ENCODE peak calls at places on chromosomes 11 and 22, in five cellular contexts. One of them, this sample, is unnamed.

GRCh38 chr11:70103256-70103975 is 25.3 kb downstream of the ANO1 start:
- DNase-seq in GM12878: no peak
- DNase-seq in K562: no peak
- DNase-seq in endothelial cell of umbilical vein: no peak
- DNase-seq in A549: no peak
- DNase-seq in this sample: no peak

GRCh38 chr22:19109198-19110063 is 12.8 kb downstream of the DGCR2 start:
- DNase-seq in endothelial cell of umbilical vein: peak
- DNase-seq in K562: peak
- DNase-seq in GM12878: peak
- DNase-seq in A549: no peak
- DNase-seq in this sample: peak

GRCh38 chr22:39913886-39914285 is 13.0 kb downstream of the GRAP2 start:
- DNase-seq in K562: no peak
- DNase-seq in A549: no peak
- DNase-seq in GM12878: no peak
- DNase-seq in endothelial cell of umbilical vein: no peak
- DNase-seq in this sample: no peak

GRCh38 chr11:83971063-83971462 is 684.9 kb upstream of the CCDC90B start:
- DNase-seq in endothelial cell of umbilical vein: no peak
- DNase-seq in K562: no peak
- DNase-seq in A549: no peak
- DNase-seq in GM12878: peak
- DNase-seq in this sample: no peak

GRCh38 chr11:772429-773390 is 4.6 kb downstream of the GATD1 start:
- DNase-seq in GM12878: no peak
- DNase-seq in endothelial cell of umbilical vein: no peak
- DNase-seq in K562: no peak
- DNase-seq in A549: no peak
- DNase-seq in this sample: no peak

GRCh38 chr11:7511405-7511804 is 2.4 kb upstream of the PPFIBP2 start:
- DNase-seq in GM12878: no peak
- DNase-seq in K562: no peak
- DNase-seq in A549: no peak
- DNase-seq in endothelial cell of umbilical vein: peak
- DNase-seq in this sample: peak

GRCh38 chr11:58788355-58789023 is 56.0 kb downstream of the GLYATL2 start:
- DNase-seq in A549: peak
- DNase-seq in K562: peak
- DNase-seq in GM12878: peak
- DNase-seq in endothelial cell of umbilical vein: peak
- DNase-seq in this sample: peak

GRCh38 chr11:1876361-1877063 is 15.2 kb downstream of the PRR33 start:
- DNase-seq in A549: peak
- DNase-seq in K562: peak
- DNase-seq in endothelial cell of umbilical vein: no peak
- DNase-seq in GM12878: no peak
- DNase-seq in this sample: peak

GRCh38 chr11:70073188-70073817 is 4.8 kb upstream of the ANO1 start:
- DNase-seq in endothelial cell of umbilical vein: peak
- DNase-seq in A549: no peak
- DNase-seq in GM12878: no peak
- DNase-seq in K562: no peak
- DNase-seq in this sample: no peak

GRCh38 chr11:64713781-64714363 is 9.1 kb downstream of the NRXN2 start:
- DNase-seq in A549: no peak
- DNase-seq in endothelial cell of umbilical vein: no peak
- DNase-seq in GM12878: no peak
- DNase-seq in K562: peak
- DNase-seq in this sample: no peak

GRCh38 chr11:21465203-21465602 is 727.7 kb upstream of the ANO5 start:
- DNase-seq in A549: no peak
- DNase-seq in GM12878: no peak
- DNase-seq in endothelial cell of umbilical vein: no peak
- DNase-seq in K562: no peak
- DNase-seq in this sample: no peak

GRCh38 chr11:65303542-65303941 is 11.1 kb upstream of the CDC42EP2 start:
- DNase-seq in endothelial cell of umbilical vein: no peak
- DNase-seq in K562: no peak
- DNase-seq in A549: no peak
- DNase-seq in GM12878: no peak
- DNase-seq in this sample: no peak

GRCh38 chr11:1928038-1928890 is 8.8 kb downstream of the TNNT3 start:
- DNase-seq in K562: no peak
- DNase-seq in endothelial cell of umbilical vein: no peak
- DNase-seq in GM12878: no peak
- DNase-seq in A549: no peak
- DNase-seq in this sample: no peak

GRCh38 chr11:72229925-72230763 is 5.6 kb downstream of the INPPL1 start:
- DNase-seq in endothelial cell of umbilical vein: no peak
- DNase-seq in K562: no peak
- DNase-seq in A549: no peak
- DNase-seq in GM12878: no peak
- DNase-seq in this sample: no peak

GRCh38 chr22:49765951-49766350 is 61.7 kb downstream of the BRD1 start:
- DNase-seq in GM12878: no peak
- DNase-seq in A549: no peak
- DNase-seq in endothelial cell of umbilical vein: no peak
- DNase-seq in K562: no peak
- DNase-seq in this sample: no peak

GRCh38 chr22:29072193-29072978 is 449 bp upstream of the KREMEN1 start:
- DNase-seq in K562: peak
- DNase-seq in GM12878: no peak
- DNase-seq in A549: peak
- DNase-seq in endothelial cell of umbilical vein: peak
- DNase-seq in this sample: peak

GRCh38 chr11:119065369-119065768 is 2.2 kb upstream of the VPS11 start:
- DNase-seq in K562: peak
- DNase-seq in A549: peak
- DNase-seq in endothelial cell of umbilical vein: peak
- DNase-seq in GM12878: no peak
- DNase-seq in this sample: peak

GRCh38 chr11:66617148-66617814 is 851 bp downstream of the RBM14 start:
- DNase-seq in endothelial cell of umbilical vein: no peak
- DNase-seq in GM12878: no peak
- DNase-seq in A549: no peak
- DNase-seq in K562: no peak
- DNase-seq in this sample: no peak

GRCh38 chr22:22168190-22168940 is 76.2 kb upstream of the VPREB1 start:
- DNase-seq in K562: peak
- DNase-seq in endothelial cell of umbilical vein: no peak
- DNase-seq in A549: peak
- DNase-seq in GM12878: peak
- DNase-seq in this sample: peak

GRCh38 chr11:12258451-12258850 is 118.9 kb upstream of the PARVA start:
- DNase-seq in endothelial cell of umbilical vein: no peak
- DNase-seq in A549: peak
- DNase-seq in GM12878: no peak
- DNase-seq in K562: peak
- DNase-seq in this sample: no peak

GRCh38 chr11:77073328-77074001 is 6.7 kb downstream of the CAPN5 start:
- DNase-seq in K562: peak
- DNase-seq in endothelial cell of umbilical vein: peak
- DNase-seq in A549: peak
- DNase-seq in GM12878: no peak
- DNase-seq in this sample: peak
- TF ChIP-seq POLR2A in K562: no peak
- TF ChIP-seq POLR2A in endothelial cell of umbilical vein: no peak
- TF ChIP-seq POLR2A in A549: peak
- TF ChIP-seq POLR2A in GM12878: no peak
- TF ChIP-seq POLR2A in this sample: no peak

GRCh38 chr11:61571337-61571736 is 9.5 kb downstream of the SYT7 start:
- DNase-seq in endothelial cell of umbilical vein: no peak
- DNase-seq in K562: no peak
- DNase-seq in GM12878: no peak
- DNase-seq in A549: no peak
- DNase-seq in this sample: no peak

GRCh38 chr11:61569701-61570100 is 11.2 kb downstream of the SYT7 start:
- DNase-seq in K562: no peak
- DNase-seq in endothelial cell of umbilical vein: no peak
- DNase-seq in A549: no peak
- DNase-seq in GM12878: no peak
- DNase-seq in this sample: no peak

GRCh38 chr11:61564936-61565696 is 15.8 kb downstream of the SYT7 start:
- DNase-seq in GM12878: no peak
- DNase-seq in K562: no peak
- DNase-seq in endothelial cell of umbilical vein: no peak
- DNase-seq in A549: no peak
- DNase-seq in this sample: no peak

GRCh38 chr11:61571869-61572268 is 9.0 kb downstream of the SYT7 start:
- DNase-seq in K562: no peak
- DNase-seq in A549: no peak
- DNase-seq in endothelial cell of umbilical vein: no peak
- DNase-seq in GM12878: no peak
- DNase-seq in this sample: no peak

GRCh38 chr11:61567286-61568061 is 13.4 kb downstream of the SYT7 start:
- DNase-seq in GM12878: no peak
- DNase-seq in K562: peak
- DNase-seq in A549: peak
- DNase-seq in endothelial cell of umbilical vein: peak
- DNase-seq in this sample: peak
- TF ChIP-seq MYC in GM12878: no peak
- TF ChIP-seq MYC in K562: peak
- TF ChIP-seq MYC in A549: peak
- TF ChIP-seq MYC in endothelial cell of umbilical vein: peak
- TF ChIP-seq MYC in this sample: peak

DNA sequence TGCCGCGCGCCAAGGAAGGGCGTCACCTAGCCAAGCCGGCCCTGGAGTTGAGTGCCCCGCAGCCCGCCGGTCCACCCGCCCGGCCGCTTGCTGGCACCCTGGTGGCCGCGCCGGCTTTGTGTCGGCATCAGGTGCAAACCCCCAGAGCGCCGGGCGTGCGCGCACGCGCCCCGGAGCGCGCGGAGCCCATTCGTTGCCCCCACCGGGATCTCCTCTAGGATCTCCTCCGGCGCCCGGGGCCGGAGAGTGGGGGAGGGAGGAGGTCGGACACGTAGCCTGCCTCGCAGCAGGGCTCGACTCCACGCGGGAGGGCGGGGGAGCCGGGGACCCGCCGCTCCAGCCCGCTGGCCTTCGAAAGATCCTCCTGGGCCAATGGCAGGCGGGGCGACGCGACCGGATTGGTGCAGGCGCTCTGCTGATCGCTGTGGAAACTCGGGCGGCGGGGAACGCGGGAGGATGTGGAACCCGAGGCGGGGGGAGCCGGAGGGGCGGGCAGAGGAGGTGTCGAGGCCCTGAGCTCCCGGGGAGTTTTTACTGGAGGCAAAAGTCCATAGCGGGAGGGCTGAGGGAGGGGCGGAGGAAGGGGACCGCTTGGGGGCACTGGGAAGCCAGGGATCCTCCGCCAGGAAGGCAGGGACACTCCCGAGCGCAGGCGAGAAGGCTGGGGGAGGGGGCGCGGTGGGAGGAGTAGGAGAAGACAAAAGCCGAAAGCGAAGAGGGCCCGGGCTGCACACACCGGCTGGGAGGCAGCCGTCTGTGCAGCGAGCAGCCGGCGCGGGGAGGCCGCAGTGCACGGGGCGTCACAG is at the start of gene FADS2:
- DNase-seq in A549: peak
- DNase-seq in endothelial cell of umbilical vein: peak
- DNase-seq in K562: no peak
- DNase-seq in GM12878: peak
- DNase-seq in this sample: peak
- TF ChIP-seq POLR2A in A549: peak
- TF ChIP-seq POLR2A in endothelial cell of umbilical vein: no peak
- TF ChIP-seq POLR2A in K562: no peak
- TF ChIP-seq POLR2A in GM12878: peak
- TF ChIP-seq POLR2A in this sample: peak

GRCh38 chr11:2976289-2977063 is 15.7 kb downstream of the NAP1L4 start:
- DNase-seq in endothelial cell of umbilical vein: no peak
- DNase-seq in A549: no peak
- DNase-seq in GM12878: no peak
- DNase-seq in K562: no peak
- DNase-seq in this sample: peak

GRCh38 chr11:2980168-2980840 is 11.8 kb downstream of the NAP1L4 start:
- DNase-seq in A549: no peak
- DNase-seq in endothelial cell of umbilical vein: no peak
- DNase-seq in GM12878: no peak
- DNase-seq in K562: no peak
- DNase-seq in this sample: no peak

GRCh38 chr11:2977113-2977512 is 15.0 kb downstream of the NAP1L4 start:
- DNase-seq in A549: no peak
- DNase-seq in K562: no peak
- DNase-seq in GM12878: no peak
- DNase-seq in endothelial cell of umbilical vein: no peak
- DNase-seq in this sample: no peak

GRCh38 chr11:2974272-2974671 is 17.9 kb downstream of the NAP1L4 start:
- DNase-seq in A549: no peak
- DNase-seq in GM12878: no peak
- DNase-seq in endothelial cell of umbilical vein: no peak
- DNase-seq in K562: no peak
- DNase-seq in this sample: no peak

GRCh38 chr11:2975594-2975993 is 16.5 kb downstream of the NAP1L4 start:
- DNase-seq in A549: peak
- DNase-seq in GM12878: no peak
- DNase-seq in K562: peak
- DNase-seq in endothelial cell of umbilical vein: no peak
- DNase-seq in this sample: peak
- TF ChIP-seq MYC in A549: no peak
- TF ChIP-seq MYC in GM12878: no peak
- TF ChIP-seq MYC in K562: no peak
- TF ChIP-seq MYC in endothelial cell of umbilical vein: no peak
- TF ChIP-seq MYC in this sample: peak

DNA sequence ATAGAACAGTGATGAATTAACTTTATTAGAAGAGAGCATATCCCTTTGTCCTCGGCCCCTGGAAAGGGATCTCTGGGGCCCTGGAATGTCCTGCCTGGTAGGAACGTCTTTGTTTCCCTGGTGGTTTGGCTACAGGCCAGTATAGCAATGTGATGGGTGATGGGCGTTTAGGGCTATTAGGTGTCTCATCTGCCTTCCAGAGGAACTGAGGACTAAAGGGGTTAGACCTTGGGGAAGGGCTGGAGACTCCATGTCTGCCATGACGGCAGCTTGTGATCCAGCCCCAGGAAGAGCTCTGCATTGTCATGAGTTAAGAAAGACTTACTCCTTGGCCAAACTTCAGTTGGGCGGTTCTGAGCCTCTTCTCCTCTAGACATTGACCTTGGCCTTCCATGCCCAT is 9.0 kb downstream of the APOL4 start:
- DNase-seq in GM12878: no peak
- DNase-seq in K562: no peak
- DNase-seq in endothelial cell of umbilical vein: peak
- DNase-seq in A549: no peak
- DNase-seq in this sample: no peak
- TF ChIP-seq POLR2A in GM12878: no peak
- TF ChIP-seq POLR2A in K562: no peak
- TF ChIP-seq POLR2A in endothelial cell of umbilical vein: no peak
- TF ChIP-seq POLR2A in A549: no peak
- TF ChIP-seq POLR2A in this sample: no peak

DNA sequence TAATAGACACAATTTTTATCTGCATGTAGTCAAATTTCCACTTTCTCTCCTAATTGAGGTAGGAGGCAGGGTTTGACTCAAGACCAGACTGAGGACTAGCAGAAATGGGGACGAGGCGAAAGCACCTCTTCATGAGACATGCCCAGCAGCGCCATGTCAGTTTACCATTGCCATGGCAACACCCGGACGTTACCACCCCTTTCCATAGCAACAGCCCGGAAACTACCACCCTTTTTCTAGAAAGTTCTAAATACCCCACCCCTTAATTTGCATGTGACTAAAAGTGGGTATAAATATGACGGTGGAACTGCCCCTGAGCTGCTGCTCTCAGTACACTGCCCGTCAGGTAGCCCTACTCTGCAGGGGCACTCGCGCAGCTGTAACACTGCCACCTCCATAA is 5.9 kb upstream of the RAC2 start:
- DNase-seq in A549: no peak
- DNase-seq in GM12878: no peak
- DNase-seq in endothelial cell of umbilical vein: no peak
- DNase-seq in K562: no peak
- DNase-seq in this sample: no peak
- TF ChIP-seq MYC in A549: no peak
- TF ChIP-seq MYC in GM12878: no peak
- TF ChIP-seq MYC in endothelial cell of umbilical vein: no peak
- TF ChIP-seq MYC in K562: no peak
- TF ChIP-seq MYC in this sample: no peak

This sample was measured in NB4.